ENCODE peak calls at places on chromosomes 6 and 20, in six cellular contexts. Z, G, A, H, B and Q are unnamed samples.
A peak's percentile ranks its signal among the peaks of the same experiment; 100 is the strongest.

GRCh38 chr6:1317302-1317815 is 5.5 kb downstream of the FOXQ1 start:
- DNase-seq in H (no peak), G (no peak), Z (no peak), A (no peak), B (no peak), Q (no peak)

GRCh38 chr6:131914967-131915751 is 36.0 kb downstream of the CCN2 start:
- DNase-seq in A (peak; percentile 50), H (peak; percentile 24), Z (no peak), G (peak; percentile 41), B (peak; percentile 69), Q (peak; percentile 68)

GRCh38 chr6:3638662-3639061 is 112.9 kb downstream of the PXDC1 start:
- DNase-seq in H (no peak), A (no peak), B (no peak), Z (no peak), G (no peak), Q (no peak)

GRCh38 chr6:7528565-7528964 is 12.9 kb upstream of the DSP start:
- DNase-seq in H (no peak), G (no peak), Z (no peak), A (no peak), B (no peak), Q (no peak)

GRCh38 chr6:87653074-87653962 is 48.7 kb downstream of the AKIRIN2 start:
- DNase-seq in B (no peak), A (no peak), G (no peak), Z (no peak), H (no peak), Q (no peak)

GRCh38 chr20:50189681-50190250 is 864 bp upstream of the CEBPB start:
- DNase-seq in Z (no peak), H (no peak), G (no peak), B (peak; percentile 79), A (no peak), Q (no peak)

GRCh38 chr20:5353624-5354496 is 37.1 kb upstream of the PROKR2 start:
- DNase-seq in Z (no peak), H (no peak), A (no peak), B (no peak), G (no peak), Q (peak; percentile 40)

GRCh38 chr6:140779341-140779740 is 1353.4 kb upstream of the GJE1 start:
- DNase-seq in H (no peak), Z (no peak), G (no peak), B (no peak), A (no peak), Q (no peak)

GRCh38 chr6:29510202-29510601 is 22.4 kb upstream of the MAS1L start:
- DNase-seq in G (no peak), B (peak; percentile 15), A (no peak), Z (no peak), H (no peak), Q (no peak)

GRCh38 chr6:42332916-42333315 is 115.3 kb upstream of the MRPS10 start:
- DNase-seq in G (no peak), B (no peak), A (no peak), H (no peak), Z (no peak), Q (no peak)

DNA sequence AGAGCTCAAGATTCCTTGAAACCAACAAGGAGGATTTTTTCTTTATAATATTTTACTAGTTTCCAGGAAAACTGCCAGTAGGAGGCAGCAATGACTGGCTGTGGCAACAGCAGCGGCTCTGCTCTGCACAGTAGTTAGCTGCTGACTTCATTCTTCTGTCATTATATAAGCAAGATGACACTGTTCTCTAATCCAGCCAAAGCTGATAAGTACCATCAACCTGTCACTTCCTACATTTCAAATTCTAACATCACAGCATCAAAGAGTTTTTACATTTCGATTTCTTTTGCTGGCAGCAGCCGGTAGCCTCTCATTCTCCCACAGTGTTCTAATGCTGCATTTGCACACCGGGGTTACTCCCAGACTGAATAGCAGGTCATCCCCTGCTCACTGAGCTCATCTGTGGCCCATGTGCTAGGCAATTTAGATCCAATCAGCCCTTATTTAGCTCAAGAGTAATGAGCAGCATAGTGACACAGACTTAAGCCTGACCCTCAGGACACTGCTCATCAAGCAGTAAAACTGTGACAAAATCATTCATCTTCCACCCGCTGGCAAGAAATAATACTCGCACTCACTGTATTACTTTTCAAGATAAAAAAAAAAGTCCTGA is 67.8 kb downstream of the MMS22L start:
- DNase-seq in H (no peak), G (peak; percentile 49), A (no peak), Z (peak; percentile 7), B (peak; percentile 26), Q (peak; percentile 12)
- TF ChIP-seq YY1 in H (no peak), G (no peak), A (no peak), Z (no peak), B (no peak), Q (no peak)

DNA sequence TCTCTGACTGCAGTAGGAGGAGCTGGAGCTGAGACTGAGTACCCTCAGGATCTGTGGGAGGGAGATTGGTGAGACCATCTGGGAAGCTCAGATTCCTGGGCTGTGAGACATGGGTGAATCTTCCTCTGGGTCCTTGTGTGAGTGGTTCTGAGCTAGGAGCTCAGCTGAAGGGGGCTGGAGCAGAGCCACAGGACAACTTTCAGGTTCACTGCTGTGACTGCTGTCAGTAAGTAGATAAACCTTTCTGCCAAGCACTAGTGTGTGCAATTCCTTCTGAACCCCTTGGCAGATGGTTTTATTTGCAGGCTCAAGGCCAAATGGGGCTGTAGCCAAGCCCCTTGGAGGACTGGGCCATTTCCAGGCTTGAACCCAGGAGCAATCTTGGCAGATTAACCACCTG is 49.6 kb upstream of the SNAP91 start:
- DNase-seq in B (no peak), Z (no peak), A (no peak), H (no peak), G (no peak), Q (no peak)
- TF ChIP-seq ZNF274 in B (no peak), Z (no peak), A (no peak), H (no peak), G (no peak), Q (no peak)

DNA sequence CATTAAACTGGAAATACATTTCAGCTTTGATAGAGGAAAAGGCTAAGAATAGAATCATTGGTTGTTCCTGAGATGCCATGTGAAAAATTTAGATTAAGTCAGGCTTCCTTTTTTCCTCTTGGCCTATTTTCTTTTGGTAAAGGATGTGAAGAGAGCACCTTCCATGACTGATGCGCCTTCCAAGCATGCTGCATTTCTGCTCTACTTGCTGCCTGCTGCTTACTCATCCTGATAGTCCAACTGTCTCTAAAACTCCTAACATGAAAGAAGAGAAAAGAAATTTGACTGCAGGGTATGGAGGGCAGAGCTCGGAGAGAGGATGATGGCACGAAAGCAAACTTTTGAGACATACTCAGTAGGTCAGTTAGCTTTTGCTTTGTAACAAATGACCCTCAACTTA is 28.8 kb downstream of the SNAP25 start:
- DNase-seq in H (no peak), B (no peak), A (no peak), G (no peak), Z (no peak), Q (no peak)
- TF ChIP-seq YY1 in H (no peak), B (no peak), A (no peak), G (no peak), Z (no peak), Q (no peak)

GRCh38 chr6:138241893-138242292 is 23.6 kb upstream of the PBOV1 start:
- DNase-seq in B (no peak), G (no peak), Z (no peak), H (no peak), A (no peak), Q (no peak)
- TF ChIP-seq ZNF274 in B (no peak), G (no peak), Z (no peak), H (no peak), A (no peak), Q (no peak)

GRCh38 chr20:35021063-35021462 is 65.4 kb downstream of the MYH7B start:
- DNase-seq in H (no peak), A (no peak), Z (no peak), B (no peak), G (no peak), Q (no peak)
- TF ChIP-seq YY1 in H (no peak), A (no peak), Z (no peak), B (no peak), G (no peak), Q (no peak)

GRCh38 chr20:10707791-10708190 is 34.0 kb upstream of the JAG1 start:
- DNase-seq in G (no peak), A (no peak), Z (no peak), B (no peak), H (no peak), Q (no peak)

GRCh38 chr20:10709916-10710315 is 36.1 kb upstream of the JAG1 start:
- DNase-seq in A (no peak), Z (no peak), H (no peak), B (no peak), G (no peak), Q (no peak)

GRCh38 chr20:10707070-10707469 is 33.3 kb upstream of the JAG1 start:
- DNase-seq in Z (no peak), B (no peak), G (no peak), H (no peak), A (no peak), Q (no peak)

GRCh38 chr20:10706460-10706811 is 32.6 kb upstream of the JAG1 start:
- DNase-seq in Z (no peak), H (no peak), G (no peak), A (no peak), B (no peak), Q (no peak)

DNA sequence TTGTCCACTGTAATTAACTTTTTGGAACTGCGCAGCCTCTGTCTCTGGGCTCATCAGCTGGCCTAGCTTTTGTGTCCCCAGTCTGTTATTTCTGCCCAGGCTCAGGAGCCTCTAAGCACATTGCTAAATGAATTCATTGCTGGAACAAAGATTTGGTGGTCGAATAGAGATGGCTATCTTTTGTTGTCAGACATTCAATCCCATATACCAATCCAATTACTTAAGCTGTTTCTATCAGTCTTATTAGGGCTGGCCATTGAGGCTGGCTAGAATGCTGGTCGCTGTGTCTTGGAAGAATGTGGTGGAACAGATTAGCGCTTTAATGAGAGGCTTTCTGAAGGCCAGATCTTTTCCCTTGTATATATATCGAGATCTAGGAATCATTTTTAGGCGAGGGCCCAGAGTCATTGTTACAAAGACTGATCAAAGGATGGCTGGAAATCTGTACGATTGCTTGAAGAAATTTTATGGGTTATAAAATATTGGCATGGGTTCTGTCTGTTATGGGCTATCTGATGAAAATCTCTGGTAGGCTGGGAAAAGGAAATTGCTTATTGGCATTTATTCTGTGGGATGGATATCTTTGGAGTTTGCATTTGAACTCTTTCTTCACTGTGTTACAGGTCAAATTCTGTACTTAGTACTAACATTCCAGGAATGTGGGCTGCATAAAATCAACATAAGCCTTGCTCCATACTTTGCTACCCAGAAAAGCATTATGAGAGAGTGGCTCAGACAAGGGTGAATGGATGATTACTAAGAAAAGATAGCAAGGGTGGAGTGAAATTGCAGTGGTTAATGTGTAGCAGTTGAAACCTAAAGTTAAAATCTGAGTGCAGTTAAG is 34.8 kb upstream of the JAG1 start:
- DNase-seq in Z (no peak), G (no peak), A (no peak), B (peak; percentile 99), H (no peak), Q (no peak)
- TF ChIP-seq ZNF274 in Z (no peak), G (no peak), A (no peak), B (no peak), H (no peak), Q (no peak)

DNA sequence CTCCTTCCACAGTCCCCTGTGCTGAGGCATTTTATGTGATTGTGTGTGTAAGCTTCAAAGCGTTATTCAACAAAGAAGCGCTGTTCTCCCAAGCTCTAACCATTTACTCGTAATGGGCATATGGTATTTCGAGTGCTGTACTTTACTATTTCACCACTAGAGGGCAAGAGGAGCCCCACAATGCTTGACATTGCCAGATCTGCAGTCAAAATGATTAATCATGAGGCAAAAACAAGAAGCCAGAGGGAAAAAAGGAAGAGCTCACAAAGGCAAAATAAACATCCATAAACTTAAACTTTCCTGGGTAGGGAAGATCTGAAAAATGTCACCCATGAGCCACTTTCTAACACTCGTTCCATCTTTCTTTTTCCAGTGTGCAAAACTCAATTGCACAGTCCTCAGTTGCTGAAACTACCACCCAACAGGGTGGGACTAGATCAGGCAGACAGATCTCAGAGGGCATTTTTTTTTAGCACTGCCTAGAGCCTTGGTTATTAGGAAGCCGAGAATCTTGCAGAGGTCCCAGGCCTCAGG is 215.0 kb upstream of the PLCB4 start:
- DNase-seq in B (peak; percentile 89), A (peak; percentile 65), H (peak; percentile 5), G (peak; percentile 39), Z (no peak), Q (peak; percentile 40)
- TF ChIP-seq YY1 in B (peak; percentile 1), A (no peak), H (no peak), G (no peak), Z (no peak), Q (no peak)